ENCODE peak calls at places on chromosome 4, in ten cellular contexts. J is ureter, T is nucleus accumbens, D is fibroblast of mammary gland, C is right cardiac atrium, L is ascending aorta, O is endothelial cell, G is heart right ventricle, E is A549, N is IMR-90. Q is an unnamed sample.
A peak's percentile ranks its signal among the peaks of the same experiment; 100 is the strongest.

GRCh38 chr4:7206856-7207567 is 14.7 kb downstream of the SORCS2 start:
- DNase-seq in J (peak; percentile 73), T (peak; percentile 76), D (peak; percentile 85), C (peak; percentile 94), L (peak; percentile 51), O (no peak), G (peak; percentile 85), E (peak; percentile 56), N (peak; percentile 90), Q (peak; percentile 91)

GRCh38 chr4:139279723-139280620 is at the start of gene MGARP:
- DNase-seq in J (no peak), T (no peak), D (peak; percentile 35), C (peak; percentile 60), L (no peak), O (peak; percentile 40), G (peak; percentile 29), E (peak; percentile 10), N (peak; percentile 30), Q (peak; percentile 53)

GRCh38 chr4:103091601-103092223 is 7.9 kb downstream of the BDH2 start:
- DNase-seq in J (no peak), T (peak; percentile 40), D (peak; percentile 73), C (no peak), L (no peak), O (peak; percentile 34), G (no peak), E (peak; percentile 66), N (peak; percentile 79), Q (no peak)

GRCh38 chr4:142615324-142615665 is 230.8 kb downstream of the INPP4B start:
- DNase-seq in J (no peak), T (no peak), D (peak; percentile 78), C (no peak), L (no peak), O (no peak), G (no peak), E (peak; percentile 61), N (peak; percentile 71), Q (no peak)

GRCh38 chr4:175622887-175623286 is 189.2 kb downstream of the GPM6A start:
- DNase-seq in J (no peak), T (no peak), D (no peak), C (no peak), L (no peak), O (no peak), G (no peak), E (no peak), N (no peak), Q (no peak)

GRCh38 chr4:54967289-54967688 is 158.1 kb downstream of the KDR start:
- DNase-seq in J (no peak), T (no peak), D (no peak), C (no peak), L (no peak), O (no peak), G (no peak), E (no peak), N (no peak), Q (no peak)

GRCh38 chr4:133152801-133153526 is 3.9 kb downstream of the PCDH10 start:
- DNase-seq in J (no peak), T (peak; percentile 49), D (no peak), C (no peak), L (no peak), O (no peak), G (no peak), E (no peak), N (no peak), Q (no peak)

GRCh38 chr4:113636877-113637276 is 124.7 kb downstream of the CAMK2D start:
- DNase-seq in J (no peak), T (no peak), D (peak; percentile 47), C (no peak), L (no peak), O (no peak), G (no peak), E (no peak), N (peak; percentile 62), Q (no peak)

GRCh38 chr4:151139814-151140213 is 40.4 kb downstream of the RPS3A start:
- DNase-seq in J (no peak), T (no peak), D (no peak), C (no peak), L (no peak), O (no peak), G (no peak), E (no peak), N (no peak), Q (no peak)

GRCh38 chr4:139689093-139689722 is 23.6 kb downstream of the MGST2 start:
- DNase-seq in J (no peak), T (no peak), D (peak; percentile 11), C (no peak), L (no peak), O (no peak), G (no peak), E (no peak), N (peak; percentile 24), Q (no peak)

GRCh38 chr4:153428816-153429592 is 37.2 kb upstream of the TMEM131L start:
- DNase-seq in J (no peak), T (peak; percentile 24), D (no peak), C (no peak), L (no peak), O (no peak), G (no peak), E (no peak), N (peak; percentile 18), Q (no peak)

GRCh38 chr4:164081371-164081770 is 586.9 kb downstream of the TMA16 start:
- DNase-seq in J (no peak), T (no peak), D (no peak), C (no peak), L (no peak), O (no peak), G (no peak), E (no peak), N (no peak), Q (no peak)

GRCh38 chr4:6939761-6940743 is 30.4 kb downstream of the TBC1D14 start:
- DNase-seq in J (no peak), T (no peak), D (no peak), C (no peak), L (no peak), O (no peak), G (no peak), E (no peak), N (no peak), Q (peak; percentile 37)

GRCh38 chr4:137082051-137082450 is 450.2 kb downstream of the PCDH18 start:
- DNase-seq in J (no peak), T (no peak), D (no peak), C (no peak), L (no peak), O (no peak), G (no peak), E (no peak), N (no peak), Q (no peak)

GRCh38 chr4:57943672-57944071 is 833.5 kb upstream of the IGFBP7 start:
- DNase-seq in J (no peak), T (no peak), D (peak; percentile 2), C (no peak), L (no peak), O (no peak), G (no peak), E (peak; percentile 1), N (no peak), Q (no peak)

GRCh38 chr4:137125011-137125410 is 407.3 kb downstream of the PCDH18 start:
- DNase-seq in J (no peak), T (no peak), D (peak; percentile 71), C (no peak), L (no peak), O (no peak), G (no peak), E (peak; percentile 39), N (peak; percentile 55), Q (no peak)

GRCh38 chr4:137949746-137950145 is 292.4 kb downstream of the SLC7A11 start:
- DNase-seq in J (no peak), T (no peak), D (peak; percentile 34), C (no peak), L (no peak), O (no peak), G (no peak), E (no peak), N (peak; percentile 38), Q (no peak)

GRCh38 chr4:244471-244870 is 60.8 kb downstream of the ZNF732 start:
- DNase-seq in J (no peak), T (no peak), D (peak; percentile 18), C (no peak), L (no peak), O (no peak), G (no peak), E (peak; percentile 38), N (no peak), Q (no peak)

GRCh38 chr4:105560488-105560887 is 8.1 kb downstream of the ARHGEF38 start:
- DNase-seq in J (no peak), T (no peak), D (peak; percentile 2), C (no peak), L (no peak), O (no peak), G (no peak), E (no peak), N (no peak), Q (no peak)

GRCh38 chr4:122632396-122633143 is 11.7 kb upstream of the IL21 start:
- DNase-seq in J (no peak), T (no peak), D (peak; percentile 7), C (no peak), L (no peak), O (no peak), G (no peak), E (no peak), N (peak; percentile 47), Q (no peak)